ENCODE peak calls at places on chromosomes 7 and 10, in nine cellular contexts. D is epithelial cell of esophagus, I is fibroblast of lung, J is Calu3, M is endodermal cell, V is osteocyte, T is glutamatergic neuron, N is transverse colon, W is GM10248. K is an unnamed sample.

GRCh38 chr10:26738354-26738753 is 40.9 kb downstream of the PDSS1 start:
- DNase-seq in D (peak; percentile 97), I (no peak), J (no peak), M (no peak), V (no peak), T (no peak), N (no peak), W (no peak), K (no peak)

GRCh38 chr7:131110294-131111080 is 217.2 kb upstream of the MKLN1 start:
- DNase-seq in D (no peak), I (peak; percentile 36), J (peak; percentile 8), M (peak; percentile 77), V (no peak), T (no peak), N (peak; percentile 21), W (no peak), K (no peak)

GRCh38 chr7:157738064-157738460 is 401.3 kb downstream of the DNAJB6 start:
- DNase-seq in D (no peak), I (no peak), J (no peak), M (peak; percentile 87), V (no peak), T (no peak), N (no peak), W (no peak), K (no peak)

GRCh38 chr7:16719699-16720098 is 33.9 kb upstream of the TSPAN13 start:
- DNase-seq in D (peak; percentile 58), I (peak; percentile 12), J (no peak), M (no peak), V (no peak), T (no peak), N (no peak), W (no peak), K (no peak)

GRCh38 chr10:131453772-131454634 is 142.5 kb upstream of the TCERG1L start:
- DNase-seq in D (peak; percentile 61), I (peak; percentile 2), J (peak; percentile 42), M (peak; percentile 98), V (no peak), T (peak; percentile 79), N (peak; percentile 25), W (peak; percentile 56), K (peak; percentile 22)

GRCh38 chr10:96610817-96611216 is 24.0 kb upstream of the TM9SF3 start:
- DNase-seq in D (no peak), I (no peak), J (no peak), M (no peak), V (no peak), T (no peak), N (peak; percentile 76), W (no peak), K (no peak)

GRCh38 chr7:23380556-23380955 is 81.4 kb downstream of the MALSU1 start:
- DNase-seq in D (no peak), I (no peak), J (no peak), M (no peak), V (no peak), T (no peak), N (no peak), W (no peak), K (no peak)

GRCh38 chr7:130942211-130942964 is 208.4 kb upstream of the KLF14 start:
- DNase-seq in D (peak; percentile 85), I (peak; percentile 81), J (peak; percentile 50), M (no peak), V (no peak), T (no peak), N (peak; percentile 69), W (no peak), K (no peak)

GRCh38 chr10:60594476-60595051 is 183.7 kb upstream of the CDK1 start:
- DNase-seq in D (peak; percentile 66), I (no peak), J (no peak), M (peak; percentile 57), V (no peak), T (no peak), N (no peak), W (no peak), K (no peak)

GRCh38 chr7:114047889-114048288 is 129.1 kb upstream of the PPP1R3A start:
- DNase-seq in D (peak; percentile 63), I (peak; percentile 85), J (no peak), M (no peak), V (no peak), T (no peak), N (no peak), W (no peak), K (no peak)

GRCh38 chr10:119805702-119806230 is 66.9 kb downstream of the MCMBP start:
- DNase-seq in D (no peak), I (no peak), J (no peak), M (no peak), V (no peak), T (no peak), N (no peak), W (no peak), K (no peak)

GRCh38 chr10:6713716-6714115 is 133.6 kb upstream of the PRKCQ start:
- DNase-seq in D (peak; percentile 31), I (no peak), J (no peak), M (peak; percentile 71), V (no peak), T (no peak), N (no peak), W (no peak), K (no peak)

GRCh38 chr10:35136263-35136815 is 9.7 kb downstream of the CREM start:
- DNase-seq in D (no peak), I (no peak), J (no peak), M (no peak), V (no peak), T (no peak), N (no peak), W (peak; percentile 34), K (no peak)

GRCh38 chr10:124646483-124647352 is 97.5 kb downstream of the FAM53B start:
- DNase-seq in D (peak; percentile 63), I (peak; percentile 86), J (peak; percentile 28), M (no peak), V (no peak), T (no peak), N (peak; percentile 59), W (no peak), K (no peak)

GRCh38 chr10:79132681-79133381 is 64.1 kb downstream of the ZMIZ1 start:
- DNase-seq in D (no peak), I (no peak), J (no peak), M (peak; percentile 67), V (no peak), T (peak; percentile 71), N (no peak), W (no peak), K (no peak)

GRCh38 chr7:22129819-22130580 is 184.3 kb upstream of the CDCA7L start:
- DNase-seq in D (no peak), I (no peak), J (no peak), M (no peak), V (no peak), T (no peak), N (no peak), W (no peak), K (no peak)

GRCh38 chr7:27144799-27145166 is 1.3 kb upstream of the HOXA5 start:
- DNase-seq in D (no peak), I (no peak), J (no peak), M (peak; percentile 55), V (no peak), T (no peak), N (peak; percentile 24), W (no peak), K (no peak)

GRCh38 chr10:108374991-108375390 is 1210.5 kb upstream of the SORCS1 start:
- DNase-seq in D (peak; percentile 22), I (no peak), J (no peak), M (no peak), V (no peak), T (no peak), N (no peak), W (no peak), K (no peak)

GRCh38 chr10:100100651-100101525 is 19.2 kb upstream of the CPN1 start:
- DNase-seq in D (peak; percentile 58), I (peak; percentile 7), J (no peak), M (peak; percentile 62), V (no peak), T (no peak), N (no peak), W (peak; percentile 30), K (no peak)
- TF ChIP-seq CTCF in D (peak; percentile 37), I (peak; percentile 18), J (no peak), M (peak; percentile 77), V (peak; percentile 19), T (no peak), N (no peak), W (peak; percentile 33), K (no peak)

DNA sequence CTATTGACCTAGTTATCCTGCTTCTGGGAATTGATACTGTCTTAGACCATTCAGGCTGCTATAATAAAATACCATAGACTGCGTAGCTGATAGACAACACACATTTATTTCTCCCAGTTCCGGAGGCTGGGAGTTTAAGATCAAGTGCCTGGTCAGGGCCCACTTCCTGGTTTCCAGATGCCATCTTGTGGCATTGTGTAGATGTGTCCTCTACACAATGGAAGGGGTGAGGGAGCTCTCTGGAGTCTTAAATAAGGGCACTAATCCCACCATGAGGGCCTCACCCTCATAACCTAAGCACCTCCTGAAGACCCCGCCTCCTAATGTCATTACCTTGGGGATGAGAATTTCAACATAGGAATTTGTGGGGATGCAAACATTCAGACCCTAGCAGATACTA is 62.4 kb downstream of the SLC35B4 start:
- DNase-seq in D (peak; percentile 46), I (peak; percentile 38), J (no peak), M (no peak), V (no peak), T (no peak), N (no peak), W (no peak), K (no peak)
- TF ChIP-seq CTCF in D (peak; percentile 51), I (peak; percentile 37), J (no peak), M (peak; percentile 29), V (no peak), T (no peak), N (no peak), W (no peak), K (no peak)

DNA sequence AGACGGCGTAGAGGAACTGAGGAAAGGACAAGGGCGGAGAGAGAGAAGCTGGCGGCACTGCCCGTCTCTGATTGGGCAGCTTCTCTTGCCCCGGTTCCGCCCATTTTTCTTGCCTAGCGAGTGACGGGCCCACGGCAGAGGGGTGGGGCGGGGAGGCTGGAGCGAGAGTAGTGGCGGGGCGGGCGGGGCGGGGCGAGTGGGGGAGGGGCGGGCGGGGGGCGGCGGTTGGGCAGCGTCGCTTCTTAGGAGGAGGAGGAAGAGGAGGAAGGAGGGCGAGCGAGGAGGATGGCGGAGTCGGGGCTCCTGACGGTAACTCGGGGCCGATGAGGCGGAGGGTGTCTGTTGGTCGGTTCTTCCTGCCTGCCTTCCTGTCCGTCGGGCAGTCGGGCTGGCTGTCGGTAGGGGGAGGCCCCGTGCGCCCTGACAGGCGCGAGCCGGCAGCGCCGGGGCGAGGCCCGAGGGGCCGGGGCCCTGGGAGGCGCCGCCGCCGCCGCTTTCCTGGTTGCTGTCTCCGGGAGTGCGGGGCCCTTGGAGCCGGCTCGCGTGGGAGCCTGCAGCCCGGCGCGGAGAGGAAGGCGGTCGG is at the start of gene SHOC2:
- DNase-seq in D (peak; percentile 81), I (no peak), J (peak; percentile 94), M (peak; percentile 99), V (peak; percentile 100), T (peak; percentile 96), N (peak; percentile 99), W (peak; percentile 93), K (peak; percentile 68)
- TF ChIP-seq CTCF in D (no peak), I (peak; percentile 28), J (no peak), M (peak; percentile 51), V (peak; percentile 43), T (no peak), N (peak; percentile 25), W (peak; percentile 39), K (no peak)

DNA sequence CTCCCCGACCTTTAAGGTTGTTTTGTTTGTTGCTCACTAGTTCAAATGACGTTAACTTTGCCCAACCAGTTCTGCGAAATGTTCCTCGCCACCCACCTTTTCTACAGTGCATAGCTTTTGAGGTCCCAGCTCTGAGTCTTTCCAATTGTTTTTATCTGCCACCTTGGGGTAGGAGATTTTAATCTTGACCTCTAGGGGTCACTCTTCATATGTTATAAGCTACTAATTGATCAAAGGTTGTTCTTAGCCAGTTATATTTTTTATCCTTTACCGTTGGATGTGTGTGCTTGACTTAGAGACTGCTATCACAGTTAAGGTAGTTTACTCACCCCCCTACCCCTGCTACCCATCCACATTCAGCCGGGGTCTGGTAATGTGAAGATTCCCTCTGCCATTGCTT is 372.4 kb downstream of the SUGCT start:
- DNase-seq in D (peak; percentile 16), I (peak; percentile 32), J (no peak), M (no peak), V (no peak), T (no peak), N (no peak), W (peak; percentile 15), K (no peak)
- TF ChIP-seq CTCF in D (no peak), I (no peak), J (no peak), M (peak; percentile 71), V (no peak), T (no peak), N (peak; percentile 11), W (peak; percentile 21), K (peak; percentile 59)